ENCODE peak calls at places on chromosomes 4 and X, in four cellular contexts. A is SK-N-SH, Y is HCT116, W is K562. V is an unnamed sample.
A peak's percentile ranks its signal among the peaks of the same experiment; 100 is the strongest.

GRCh38 chrX:124401696-124402095 is 55.3 kb downstream of the SH2D1A start:
- DNase-seq in A (no peak), Y (no peak), W (no peak), V (no peak)

GRCh38 chrX:43676960-43677582 is 21.0 kb downstream of the MAOA start:
- DNase-seq in A (peak; percentile 58), Y (no peak), W (no peak), V (no peak)

GRCh38 chr4:111773858-111774257 is 371.4 kb upstream of the FAM241A start:
- DNase-seq in A (no peak), Y (no peak), W (no peak), V (no peak)

GRCh38 chr4:24867766-24868296 is 45.0 kb downstream of the CCDC149 start:
- DNase-seq in A (no peak), Y (no peak), W (no peak), V (no peak)

GRCh38 chrX:17627026-17627425 is 110.3 kb upstream of the SCML1 start:
- DNase-seq in A (no peak), Y (no peak), W (no peak), V (no peak)

GRCh38 chr4:28772066-28772465 is 1911.4 kb downstream of the STIM2 start:
- DNase-seq in A (no peak), Y (no peak), W (no peak), V (no peak)

GRCh38 chr4:111836601-111837000 is 308.7 kb upstream of the FAM241A start:
- DNase-seq in A (no peak), Y (no peak), W (no peak), V (no peak)

GRCh38 chr4:87697945-87698344 is 47.9 kb downstream of the DMP1 start:
- DNase-seq in A (no peak), Y (no peak), W (no peak), V (no peak)

GRCh38 chr4:151659631-151660030 is 101.2 kb downstream of the GATB start:
- DNase-seq in A (no peak), Y (no peak), W (no peak), V (no peak)

GRCh38 chrX:39152106-39152649 is 350.9 kb downstream of the MID1IP1 start:
- DNase-seq in A (peak; percentile 65), Y (no peak), W (peak; percentile 70), V (peak; percentile 32)

GRCh38 chrX:140563893-140564292 is 59.0 kb upstream of the SOX3 start:
- DNase-seq in A (no peak), Y (no peak), W (no peak), V (no peak)

GRCh38 chrX:39508300-39508692 is 589.5 kb downstream of the BCOR start:
- DNase-seq in A (no peak), Y (no peak), W (no peak), V (no peak)

GRCh38 chrX:72604112-72604511 is 31.5 kb upstream of the HDAC8 start:
- DNase-seq in A (no peak), Y (no peak), W (no peak), V (no peak)

GRCh38 chrX:51144828-51145442 is 187.7 kb upstream of the NUDT10 start:
- DNase-seq in A (peak; percentile 48), Y (no peak), W (peak; percentile 36), V (peak; percentile 7)

GRCh38 chr4:141473952-141474351 is 162.4 kb upstream of the IL15 start:
- DNase-seq in A (no peak), Y (no peak), W (no peak), V (no peak)

GRCh38 chrX:116961872-116962582 is 499.3 kb upstream of the CT83 start:
- DNase-seq in A (peak; percentile 1), Y (no peak), W (no peak), V (peak; percentile 2)

GRCh38 chr4:9938933-9939332 is 82.4 kb downstream of the SLC2A9 start:
- DNase-seq in A (no peak), Y (no peak), W (no peak), V (no peak)

GRCh38 chr4:153758136-153758535 is 1.7 kb downstream of the RNF175 start:
- DNase-seq in A (no peak), Y (no peak), W (no peak), V (no peak)
- TF ChIP-seq JUND in A (no peak), Y (no peak), W (no peak), V (no peak)

GRCh38 chr4:74433043-74433442 is 11.9 kb upstream of the AREG start:
- DNase-seq in A (no peak), Y (no peak), W (no peak), V (no peak)

GRCh38 chr4:74437866-74438265 is 7.1 kb upstream of the AREG start:
- DNase-seq in A (no peak), Y (no peak), W (no peak), V (no peak)

GRCh38 chr4:74431113-74431826 is 13.7 kb upstream of the AREG start:
- DNase-seq in A (no peak), Y (no peak), W (no peak), V (no peak)

GRCh38 chr4:74435296-74435695 is 9.6 kb upstream of the AREG start:
- DNase-seq in A (no peak), Y (no peak), W (no peak), V (no peak)

DNA sequence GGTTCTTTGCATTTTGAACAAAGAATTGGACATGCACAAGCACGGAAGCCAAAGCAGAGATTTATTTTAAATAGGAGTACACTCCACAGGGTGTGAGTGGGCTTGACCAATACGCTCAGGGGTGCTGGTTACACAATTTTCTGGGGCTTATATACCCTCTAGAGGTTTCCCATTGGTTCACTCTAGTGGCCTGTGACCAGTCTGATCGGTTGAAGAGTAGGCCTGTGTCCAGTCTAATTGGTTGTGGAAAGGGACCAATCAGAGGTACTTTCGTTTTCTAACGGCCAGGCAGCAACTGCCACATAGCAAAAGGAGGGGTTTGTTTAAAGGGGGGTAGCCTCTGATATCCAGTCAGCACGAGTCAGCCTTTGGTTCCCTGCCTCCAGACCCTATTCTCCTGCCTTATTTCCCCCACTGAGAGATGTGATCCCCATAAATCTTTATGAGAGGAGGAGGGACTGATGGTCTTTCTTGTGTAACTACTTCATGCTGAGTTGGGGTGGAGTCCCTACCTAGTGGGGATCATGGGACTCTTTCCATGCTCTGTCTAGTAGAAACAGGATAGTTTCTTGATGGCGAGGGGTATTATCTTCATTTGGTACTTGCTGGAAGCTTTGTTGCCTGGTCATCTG is 11.3 kb upstream of the AREG start:
- DNase-seq in A (peak; percentile 8), Y (no peak), W (no peak), V (peak; percentile 16)
- TF ChIP-seq JUND in A (no peak), Y (no peak), W (no peak), V (no peak)

DNA sequence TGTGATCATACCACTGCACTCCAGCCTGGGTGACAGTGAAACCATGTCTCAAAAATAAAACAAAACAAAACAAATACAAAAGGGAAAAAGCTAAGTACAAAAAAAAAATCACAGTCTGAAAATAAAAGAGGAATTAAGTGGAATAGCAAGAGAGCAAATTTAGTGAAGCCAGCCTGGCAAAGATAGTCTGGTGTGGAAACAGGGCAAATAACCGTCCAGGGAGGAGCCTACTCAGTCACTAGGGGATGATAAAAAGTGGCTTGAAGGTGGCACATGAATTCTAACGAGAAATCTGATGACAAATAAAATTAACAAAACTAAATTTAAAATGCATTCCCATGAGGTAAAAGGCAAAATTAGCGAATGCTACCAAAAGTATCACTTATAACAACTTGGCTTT is 8.2 kb downstream of the PDGFC start:
- DNase-seq in A (no peak), Y (no peak), W (no peak), V (no peak)
- TF ChIP-seq JUND in A (no peak), Y (no peak), W (no peak), V (no peak)

DNA sequence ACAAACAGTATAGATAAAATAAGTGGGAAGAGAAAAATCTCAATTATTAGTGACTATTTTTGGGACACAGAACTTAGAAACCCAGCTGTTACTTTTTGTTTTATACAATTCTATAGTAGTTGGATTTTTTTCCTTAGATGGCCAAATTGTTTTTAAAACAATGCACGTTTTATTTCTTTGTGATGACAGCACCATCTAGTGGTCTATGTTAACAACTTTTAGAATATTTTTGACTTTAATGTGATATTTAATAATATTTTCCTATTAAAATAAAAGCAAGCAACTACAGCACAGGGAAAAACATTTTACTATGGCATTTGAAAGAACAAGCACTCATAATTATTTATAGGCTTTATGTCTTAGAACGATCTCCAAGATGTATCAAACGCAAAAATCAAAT is 5.6 kb upstream of the SMIM31 start:
- DNase-seq in A (peak; percentile 13), Y (peak; percentile 13), W (peak; percentile 10), V (peak; percentile 18)
- TF ChIP-seq JUND in A (no peak), Y (no peak), W (no peak), V (no peak)

GRCh38 chr4:31518796-31519250 is 798.7 kb downstream of the PCDH7 start:
- DNase-seq in A (no peak), Y (peak; percentile 48), W (no peak), V (no peak)
- TF ChIP-seq JUND in A (no peak), Y (peak; percentile 80), W (no peak), V (no peak)

DNA sequence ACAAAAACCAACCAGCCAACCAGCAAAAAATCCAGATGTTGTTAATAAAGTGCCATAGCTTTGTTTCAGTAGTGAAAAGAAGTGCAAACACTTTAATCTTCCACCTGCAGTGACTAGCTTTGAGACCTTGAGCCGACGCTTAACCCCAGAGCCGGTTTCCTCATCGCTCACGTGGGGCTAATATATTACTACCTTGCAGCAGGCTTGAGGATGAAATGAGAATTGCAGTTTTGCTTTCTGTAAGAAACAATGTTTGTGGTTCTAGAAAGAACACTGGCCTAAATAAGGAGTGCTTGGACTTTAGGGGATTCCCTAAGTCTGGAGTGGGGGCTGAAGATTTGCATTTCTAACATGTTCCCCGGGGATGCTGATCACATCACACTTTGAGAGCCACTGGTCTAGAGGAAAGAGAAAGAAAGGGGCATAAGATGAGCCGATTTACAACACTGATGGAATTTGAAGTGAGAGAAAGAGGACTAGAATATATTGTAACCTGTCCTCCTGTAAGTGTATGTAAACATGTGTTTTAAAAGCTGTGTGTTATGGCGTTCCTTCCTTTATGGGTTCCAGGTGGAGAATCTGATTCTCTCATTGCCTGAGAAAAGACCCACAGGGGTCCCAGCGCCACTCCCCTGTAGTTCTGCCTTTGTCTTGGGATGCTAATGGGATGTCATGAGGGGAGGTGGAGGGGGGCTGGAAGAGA is 1.4 kb downstream of the FGF2 start:
- DNase-seq in A (peak; percentile 60), Y (no peak), W (peak; percentile 47), V (peak; percentile 25)
- TF ChIP-seq JUND in A (no peak), Y (no peak), W (no peak), V (no peak)

GRCh38 chr4:101527186-101527585 is 179.9 kb upstream of the PPP3CA start:
- DNase-seq in A (no peak), Y (no peak), W (no peak), V (no peak)

GRCh38 chr4:101528526-101528925 is 181.2 kb upstream of the PPP3CA start:
- DNase-seq in A (no peak), Y (no peak), W (no peak), V (no peak)
- TF ChIP-seq JUND in A (no peak), Y (no peak), W (no peak), V (no peak)

V was measured in T47D.